ENCODE peak calls at places on chromosomes 11 and 22, in seven cellular contexts. One of them, this sample, is unnamed.

GRCh38 chr11:129974237-129974636 is 28.4 kb downstream of the PRDM10 start:
- DNase-seq in hepatocyte: no peak
- DNase-seq in stimulated activated CD4-positive, alpha-beta T cell treated with anti-CD3 and anti-CD28 coated beads, Interleukin-15, amount 100 ng/mL, for 1 hour: no peak
- DNase-seq in mucosa of gallbladder: no peak
- DNase-seq in AG04450: no peak
- DNase-seq in MV-4-11: no peak
- DNase-seq in activated naive CD4-positive, alpha-beta T cell treated with Interleukin-2 at 50 U/mL for 16 hours: no peak
- DNase-seq in this sample: no peak

GRCh38 chr11:103547009-103547408 is 437.8 kb downstream of the DYNC2H1 start:
- DNase-seq in activated naive CD4-positive, alpha-beta T cell treated with Interleukin-2 at 50 U/mL for 16 hours: no peak
- DNase-seq in stimulated activated CD4-positive, alpha-beta T cell treated with anti-CD3 and anti-CD28 coated beads, Interleukin-15, amount 100 ng/mL, for 1 hour: no peak
- DNase-seq in mucosa of gallbladder: no peak
- DNase-seq in hepatocyte: no peak
- DNase-seq in AG04450: no peak
- DNase-seq in MV-4-11: no peak
- DNase-seq in this sample: no peak

GRCh38 chr11:68690671-68691401 is 6.5 kb downstream of the GAL start:
- DNase-seq in MV-4-11: no peak
- DNase-seq in mucosa of gallbladder: no peak
- DNase-seq in activated naive CD4-positive, alpha-beta T cell treated with Interleukin-2 at 50 U/mL for 16 hours: peak; percentile 10
- DNase-seq in stimulated activated CD4-positive, alpha-beta T cell treated with anti-CD3 and anti-CD28 coated beads, Interleukin-15, amount 100 ng/mL, for 1 hour: no peak
- DNase-seq in AG04450: no peak
- DNase-seq in hepatocyte: no peak
- DNase-seq in this sample: no peak

GRCh38 chr11:44812971-44813370 is 86.2 kb downstream of the TSPAN18 start:
- DNase-seq in stimulated activated CD4-positive, alpha-beta T cell treated with anti-CD3 and anti-CD28 coated beads, Interleukin-15, amount 100 ng/mL, for 1 hour: no peak
- DNase-seq in activated naive CD4-positive, alpha-beta T cell treated with Interleukin-2 at 50 U/mL for 16 hours: no peak
- DNase-seq in MV-4-11: no peak
- DNase-seq in mucosa of gallbladder: no peak
- DNase-seq in hepatocyte: no peak
- DNase-seq in AG04450: no peak
- DNase-seq in this sample: no peak

GRCh38 chr22:31569126-31569525 is 72.8 kb downstream of the SFI1 start:
- DNase-seq in AG04450: no peak
- DNase-seq in activated naive CD4-positive, alpha-beta T cell treated with Interleukin-2 at 50 U/mL for 16 hours: no peak
- DNase-seq in mucosa of gallbladder: no peak
- DNase-seq in hepatocyte: no peak
- DNase-seq in MV-4-11: peak; percentile 32
- DNase-seq in stimulated activated CD4-positive, alpha-beta T cell treated with anti-CD3 and anti-CD28 coated beads, Interleukin-15, amount 100 ng/mL, for 1 hour: no peak
- DNase-seq in this sample: no peak

GRCh38 chr11:46363455-46363920 is 16.2 kb downstream of the DGKZ start:
- DNase-seq in hepatocyte: no peak
- DNase-seq in MV-4-11: peak; percentile 4
- DNase-seq in stimulated activated CD4-positive, alpha-beta T cell treated with anti-CD3 and anti-CD28 coated beads, Interleukin-15, amount 100 ng/mL, for 1 hour: no peak
- DNase-seq in mucosa of gallbladder: no peak
- DNase-seq in activated naive CD4-positive, alpha-beta T cell treated with Interleukin-2 at 50 U/mL for 16 hours: no peak
- DNase-seq in AG04450: no peak
- DNase-seq in this sample: peak; percentile 75

GRCh38 chr11:68806931-68807844 is 34.5 kb downstream of the CPT1A start:
- DNase-seq in MV-4-11: no peak
- DNase-seq in activated naive CD4-positive, alpha-beta T cell treated with Interleukin-2 at 50 U/mL for 16 hours: no peak
- DNase-seq in stimulated activated CD4-positive, alpha-beta T cell treated with anti-CD3 and anti-CD28 coated beads, Interleukin-15, amount 100 ng/mL, for 1 hour: no peak
- DNase-seq in mucosa of gallbladder: no peak
- DNase-seq in hepatocyte: no peak
- DNase-seq in AG04450: peak; percentile 29
- DNase-seq in this sample: no peak

GRCh38 chr11:120932305-120932905 is 91.5 kb upstream of the TBCEL start:
- DNase-seq in MV-4-11: no peak
- DNase-seq in mucosa of gallbladder: no peak
- DNase-seq in hepatocyte: no peak
- DNase-seq in AG04450: no peak
- DNase-seq in activated naive CD4-positive, alpha-beta T cell treated with Interleukin-2 at 50 U/mL for 16 hours: no peak
- DNase-seq in stimulated activated CD4-positive, alpha-beta T cell treated with anti-CD3 and anti-CD28 coated beads, Interleukin-15, amount 100 ng/mL, for 1 hour: no peak
- DNase-seq in this sample: no peak

GRCh38 chr11:12792590-12792989 is 118.4 kb downstream of the TEAD1 start:
- DNase-seq in hepatocyte: no peak
- DNase-seq in mucosa of gallbladder: no peak
- DNase-seq in MV-4-11: no peak
- DNase-seq in stimulated activated CD4-positive, alpha-beta T cell treated with anti-CD3 and anti-CD28 coated beads, Interleukin-15, amount 100 ng/mL, for 1 hour: no peak
- DNase-seq in AG04450: no peak
- DNase-seq in activated naive CD4-positive, alpha-beta T cell treated with Interleukin-2 at 50 U/mL for 16 hours: no peak
- DNase-seq in this sample: no peak

GRCh38 chr11:35590412-35590811 is 27.8 kb upstream of the FJX1 start:
- DNase-seq in mucosa of gallbladder: no peak
- DNase-seq in AG04450: no peak
- DNase-seq in stimulated activated CD4-positive, alpha-beta T cell treated with anti-CD3 and anti-CD28 coated beads, Interleukin-15, amount 100 ng/mL, for 1 hour: no peak
- DNase-seq in activated naive CD4-positive, alpha-beta T cell treated with Interleukin-2 at 50 U/mL for 16 hours: no peak
- DNase-seq in MV-4-11: no peak
- DNase-seq in hepatocyte: no peak
- DNase-seq in this sample: no peak

GRCh38 chr11:45147871-45148270 is 1.4 kb downstream of the PRDM11 start:
- DNase-seq in stimulated activated CD4-positive, alpha-beta T cell treated with anti-CD3 and anti-CD28 coated beads, Interleukin-15, amount 100 ng/mL, for 1 hour: no peak
- DNase-seq in activated naive CD4-positive, alpha-beta T cell treated with Interleukin-2 at 50 U/mL for 16 hours: no peak
- DNase-seq in mucosa of gallbladder: peak; percentile 8
- DNase-seq in AG04450: no peak
- DNase-seq in hepatocyte: no peak
- DNase-seq in MV-4-11: no peak
- DNase-seq in this sample: no peak

GRCh38 chr22:40193429-40194421 is 16.0 kb downstream of the TNRC6B start:
- DNase-seq in hepatocyte: peak; percentile 60
- DNase-seq in AG04450: no peak
- DNase-seq in stimulated activated CD4-positive, alpha-beta T cell treated with anti-CD3 and anti-CD28 coated beads, Interleukin-15, amount 100 ng/mL, for 1 hour: no peak
- DNase-seq in activated naive CD4-positive, alpha-beta T cell treated with Interleukin-2 at 50 U/mL for 16 hours: no peak
- DNase-seq in mucosa of gallbladder: no peak
- DNase-seq in MV-4-11: no peak
- DNase-seq in this sample: no peak

GRCh38 chr11:14894657-14895598 is 2.9 kb upstream of the CYP2R1 start:
- DNase-seq in activated naive CD4-positive, alpha-beta T cell treated with Interleukin-2 at 50 U/mL for 16 hours: no peak
- DNase-seq in stimulated activated CD4-positive, alpha-beta T cell treated with anti-CD3 and anti-CD28 coated beads, Interleukin-15, amount 100 ng/mL, for 1 hour: no peak
- DNase-seq in hepatocyte: peak; percentile 18
- DNase-seq in mucosa of gallbladder: peak; percentile 22
- DNase-seq in MV-4-11: peak; percentile 92
- DNase-seq in AG04450: no peak
- DNase-seq in this sample: peak; percentile 72

GRCh38 chr22:36384766-36385400 is 2.9 kb downstream of the MYH9 start:
- DNase-seq in AG04450: no peak
- DNase-seq in MV-4-11: peak; percentile 64
- DNase-seq in activated naive CD4-positive, alpha-beta T cell treated with Interleukin-2 at 50 U/mL for 16 hours: peak; percentile 42
- DNase-seq in stimulated activated CD4-positive, alpha-beta T cell treated with anti-CD3 and anti-CD28 coated beads, Interleukin-15, amount 100 ng/mL, for 1 hour: no peak
- DNase-seq in hepatocyte: no peak
- DNase-seq in mucosa of gallbladder: no peak
- DNase-seq in this sample: no peak

GRCh38 chr11:44518968-44519550 is 46.4 kb upstream of the CD82 start:
- DNase-seq in activated naive CD4-positive, alpha-beta T cell treated with Interleukin-2 at 50 U/mL for 16 hours: no peak
- DNase-seq in stimulated activated CD4-positive, alpha-beta T cell treated with anti-CD3 and anti-CD28 coated beads, Interleukin-15, amount 100 ng/mL, for 1 hour: no peak
- DNase-seq in mucosa of gallbladder: no peak
- DNase-seq in AG04450: no peak
- DNase-seq in hepatocyte: no peak
- DNase-seq in MV-4-11: peak; percentile 59
- DNase-seq in this sample: peak; percentile 20

GRCh38 chr11:9004310-9004945 is 627 bp upstream of the NRIP3 start:
- DNase-seq in AG04450: no peak
- DNase-seq in stimulated activated CD4-positive, alpha-beta T cell treated with anti-CD3 and anti-CD28 coated beads, Interleukin-15, amount 100 ng/mL, for 1 hour: no peak
- DNase-seq in activated naive CD4-positive, alpha-beta T cell treated with Interleukin-2 at 50 U/mL for 16 hours: peak; percentile 13
- DNase-seq in mucosa of gallbladder: no peak
- DNase-seq in MV-4-11: no peak
- DNase-seq in hepatocyte: peak; percentile 32
- DNase-seq in this sample: peak; percentile 80

GRCh38 chr11:87097582-87097981 is 59.8 kb downstream of the TMEM135 start:
- DNase-seq in MV-4-11: peak; percentile 83
- DNase-seq in mucosa of gallbladder: peak; percentile 57
- DNase-seq in AG04450: peak; percentile 3
- DNase-seq in stimulated activated CD4-positive, alpha-beta T cell treated with anti-CD3 and anti-CD28 coated beads, Interleukin-15, amount 100 ng/mL, for 1 hour: no peak
- DNase-seq in hepatocyte: peak; percentile 76
- DNase-seq in activated naive CD4-positive, alpha-beta T cell treated with Interleukin-2 at 50 U/mL for 16 hours: peak; percentile 32
- DNase-seq in this sample: no peak

GRCh38 chr22:22855617-22856308 is 31.9 kb upstream of the IGLL5 start:
- DNase-seq in mucosa of gallbladder: no peak
- DNase-seq in stimulated activated CD4-positive, alpha-beta T cell treated with anti-CD3 and anti-CD28 coated beads, Interleukin-15, amount 100 ng/mL, for 1 hour: no peak
- DNase-seq in MV-4-11: peak; percentile 42
- DNase-seq in hepatocyte: peak; percentile 52
- DNase-seq in activated naive CD4-positive, alpha-beta T cell treated with Interleukin-2 at 50 U/mL for 16 hours: peak; percentile 17
- DNase-seq in AG04450: no peak
- DNase-seq in this sample: no peak

GRCh38 chr11:59560290-59560701 is 49.0 kb downstream of the OR4D9 start:
- DNase-seq in stimulated activated CD4-positive, alpha-beta T cell treated with anti-CD3 and anti-CD28 coated beads, Interleukin-15, amount 100 ng/mL, for 1 hour: peak; percentile 54
- DNase-seq in mucosa of gallbladder: peak; percentile 81
- DNase-seq in AG04450: no peak
- DNase-seq in MV-4-11: peak; percentile 66
- DNase-seq in activated naive CD4-positive, alpha-beta T cell treated with Interleukin-2 at 50 U/mL for 16 hours: peak; percentile 72
- DNase-seq in hepatocyte: peak; percentile 84
- DNase-seq in this sample: no peak

GRCh38 chr11:114095899-114096298 is 36.4 kb downstream of the ZBTB16 start:
- DNase-seq in AG04450: no peak
- DNase-seq in stimulated activated CD4-positive, alpha-beta T cell treated with anti-CD3 and anti-CD28 coated beads, Interleukin-15, amount 100 ng/mL, for 1 hour: no peak
- DNase-seq in hepatocyte: no peak
- DNase-seq in MV-4-11: no peak
- DNase-seq in activated naive CD4-positive, alpha-beta T cell treated with Interleukin-2 at 50 U/mL for 16 hours: no peak
- DNase-seq in mucosa of gallbladder: no peak
- DNase-seq in this sample: no peak

GRCh38 chr22:46023558-46023981 is 46.6 kb upstream of the WNT7B start:
- DNase-seq in mucosa of gallbladder: no peak
- DNase-seq in activated naive CD4-positive, alpha-beta T cell treated with Interleukin-2 at 50 U/mL for 16 hours: no peak
- DNase-seq in MV-4-11: no peak
- DNase-seq in hepatocyte: no peak
- DNase-seq in AG04450: peak; percentile 43
- DNase-seq in stimulated activated CD4-positive, alpha-beta T cell treated with anti-CD3 and anti-CD28 coated beads, Interleukin-15, amount 100 ng/mL, for 1 hour: no peak
- DNase-seq in this sample: peak; percentile 85

GRCh38 chr11:27910186-27910941 is 197.6 kb downstream of the KIF18A start:
- DNase-seq in mucosa of gallbladder: no peak
- DNase-seq in hepatocyte: no peak
- DNase-seq in stimulated activated CD4-positive, alpha-beta T cell treated with anti-CD3 and anti-CD28 coated beads, Interleukin-15, amount 100 ng/mL, for 1 hour: no peak
- DNase-seq in AG04450: no peak
- DNase-seq in MV-4-11: no peak
- DNase-seq in activated naive CD4-positive, alpha-beta T cell treated with Interleukin-2 at 50 U/mL for 16 hours: no peak
- DNase-seq in this sample: no peak

GRCh38 chr11:83725161-83725560 is 439.0 kb upstream of the CCDC90B start:
- DNase-seq in mucosa of gallbladder: no peak
- DNase-seq in stimulated activated CD4-positive, alpha-beta T cell treated with anti-CD3 and anti-CD28 coated beads, Interleukin-15, amount 100 ng/mL, for 1 hour: no peak
- DNase-seq in AG04450: no peak
- DNase-seq in MV-4-11: no peak
- DNase-seq in hepatocyte: no peak
- DNase-seq in activated naive CD4-positive, alpha-beta T cell treated with Interleukin-2 at 50 U/mL for 16 hours: no peak
- DNase-seq in this sample: no peak

GRCh38 chr11:17415523-17416104 is 27.2 kb upstream of the KCNJ11 start:
- DNase-seq in stimulated activated CD4-positive, alpha-beta T cell treated with anti-CD3 and anti-CD28 coated beads, Interleukin-15, amount 100 ng/mL, for 1 hour: no peak
- DNase-seq in AG04450: no peak
- DNase-seq in hepatocyte: no peak
- DNase-seq in mucosa of gallbladder: no peak
- DNase-seq in MV-4-11: no peak
- DNase-seq in activated naive CD4-positive, alpha-beta T cell treated with Interleukin-2 at 50 U/mL for 16 hours: no peak
- DNase-seq in this sample: no peak

GRCh38 chr11:120709808-120710207 is 198.3 kb downstream of the GRIK4 start:
- DNase-seq in activated naive CD4-positive, alpha-beta T cell treated with Interleukin-2 at 50 U/mL for 16 hours: no peak
- DNase-seq in hepatocyte: no peak
- DNase-seq in AG04450: no peak
- DNase-seq in mucosa of gallbladder: no peak
- DNase-seq in stimulated activated CD4-positive, alpha-beta T cell treated with anti-CD3 and anti-CD28 coated beads, Interleukin-15, amount 100 ng/mL, for 1 hour: no peak
- DNase-seq in MV-4-11: no peak
- DNase-seq in this sample: no peak

GRCh38 chr11:2259897-2260451 is 10.4 kb downstream of the ASCL2 start:
- DNase-seq in stimulated activated CD4-positive, alpha-beta T cell treated with anti-CD3 and anti-CD28 coated beads, Interleukin-15, amount 100 ng/mL, for 1 hour: no peak
- DNase-seq in AG04450: no peak
- DNase-seq in hepatocyte: no peak
- DNase-seq in MV-4-11: no peak
- DNase-seq in mucosa of gallbladder: no peak
- DNase-seq in activated naive CD4-positive, alpha-beta T cell treated with Interleukin-2 at 50 U/mL for 16 hours: no peak
- DNase-seq in this sample: peak; percentile 69

GRCh38 chr11:35166369-35167360 is 27.7 kb downstream of the CD44 start:
- DNase-seq in hepatocyte: no peak
- DNase-seq in AG04450: no peak
- DNase-seq in MV-4-11: peak; percentile 19
- DNase-seq in activated naive CD4-positive, alpha-beta T cell treated with Interleukin-2 at 50 U/mL for 16 hours: peak; percentile 40
- DNase-seq in stimulated activated CD4-positive, alpha-beta T cell treated with anti-CD3 and anti-CD28 coated beads, Interleukin-15, amount 100 ng/mL, for 1 hour: no peak
- DNase-seq in mucosa of gallbladder: no peak
- DNase-seq in this sample: peak; percentile 85

GRCh38 chr11:120384476-120384875 is 48.3 kb downstream of the ARHGEF12 start:
- DNase-seq in hepatocyte: no peak
- DNase-seq in activated naive CD4-positive, alpha-beta T cell treated with Interleukin-2 at 50 U/mL for 16 hours: no peak
- DNase-seq in stimulated activated CD4-positive, alpha-beta T cell treated with anti-CD3 and anti-CD28 coated beads, Interleukin-15, amount 100 ng/mL, for 1 hour: no peak
- DNase-seq in MV-4-11: no peak
- DNase-seq in mucosa of gallbladder: no peak
- DNase-seq in AG04450: no peak
- DNase-seq in this sample: no peak

GRCh38 chr22:31951201-31952093 is 7.1 kb downstream of the YWHAH start:
- DNase-seq in MV-4-11: no peak
- DNase-seq in hepatocyte: no peak
- DNase-seq in mucosa of gallbladder: no peak
- DNase-seq in stimulated activated CD4-positive, alpha-beta T cell treated with anti-CD3 and anti-CD28 coated beads, Interleukin-15, amount 100 ng/mL, for 1 hour: no peak
- DNase-seq in AG04450: no peak
- DNase-seq in activated naive CD4-positive, alpha-beta T cell treated with Interleukin-2 at 50 U/mL for 16 hours: peak; percentile 52
- DNase-seq in this sample: no peak

GRCh38 chr11:1935156-1936071 is 11.7 kb upstream of the MRPL23 start:
- DNase-seq in MV-4-11: no peak
- DNase-seq in AG04450: no peak
- DNase-seq in hepatocyte: no peak
- DNase-seq in mucosa of gallbladder: no peak
- DNase-seq in stimulated activated CD4-positive, alpha-beta T cell treated with anti-CD3 and anti-CD28 coated beads, Interleukin-15, amount 100 ng/mL, for 1 hour: no peak
- DNase-seq in activated naive CD4-positive, alpha-beta T cell treated with Interleukin-2 at 50 U/mL for 16 hours: no peak
- DNase-seq in this sample: peak; percentile 62

GRCh38 chr11:108319541-108320145 is 96.8 kb downstream of the ATM start:
- DNase-seq in mucosa of gallbladder: no peak
- DNase-seq in MV-4-11: no peak
- DNase-seq in activated naive CD4-positive, alpha-beta T cell treated with Interleukin-2 at 50 U/mL for 16 hours: no peak
- DNase-seq in stimulated activated CD4-positive, alpha-beta T cell treated with anti-CD3 and anti-CD28 coated beads, Interleukin-15, amount 100 ng/mL, for 1 hour: no peak
- DNase-seq in AG04450: no peak
- DNase-seq in hepatocyte: no peak
- DNase-seq in this sample: no peak

GRCh38 chr11:62343822-62344609 is 6.8 kb downstream of the ASRGL1 start:
- DNase-seq in mucosa of gallbladder: no peak
- DNase-seq in activated naive CD4-positive, alpha-beta T cell treated with Interleukin-2 at 50 U/mL for 16 hours: no peak
- DNase-seq in MV-4-11: peak; percentile 84
- DNase-seq in AG04450: no peak
- DNase-seq in stimulated activated CD4-positive, alpha-beta T cell treated with anti-CD3 and anti-CD28 coated beads, Interleukin-15, amount 100 ng/mL, for 1 hour: no peak
- DNase-seq in hepatocyte: no peak
- DNase-seq in this sample: no peak

GRCh38 chr11:108112059-108112458 is 9.3 kb upstream of the ACAT1 start:
- DNase-seq in stimulated activated CD4-positive, alpha-beta T cell treated with anti-CD3 and anti-CD28 coated beads, Interleukin-15, amount 100 ng/mL, for 1 hour: no peak
- DNase-seq in hepatocyte: no peak
- DNase-seq in mucosa of gallbladder: no peak
- DNase-seq in AG04450: no peak
- DNase-seq in MV-4-11: no peak
- DNase-seq in activated naive CD4-positive, alpha-beta T cell treated with Interleukin-2 at 50 U/mL for 16 hours: no peak
- DNase-seq in this sample: no peak

GRCh38 chr11:95417832-95418231 is 186.8 kb upstream of the SESN3 start:
- DNase-seq in AG04450: no peak
- DNase-seq in hepatocyte: no peak
- DNase-seq in stimulated activated CD4-positive, alpha-beta T cell treated with anti-CD3 and anti-CD28 coated beads, Interleukin-15, amount 100 ng/mL, for 1 hour: no peak
- DNase-seq in activated naive CD4-positive, alpha-beta T cell treated with Interleukin-2 at 50 U/mL for 16 hours: no peak
- DNase-seq in mucosa of gallbladder: no peak
- DNase-seq in MV-4-11: no peak
- DNase-seq in this sample: no peak

GRCh38 chr11:85316967-85317366 is 310.2 kb downstream of the DLG2 start:
- DNase-seq in stimulated activated CD4-positive, alpha-beta T cell treated with anti-CD3 and anti-CD28 coated beads, Interleukin-15, amount 100 ng/mL, for 1 hour: no peak
- DNase-seq in hepatocyte: no peak
- DNase-seq in activated naive CD4-positive, alpha-beta T cell treated with Interleukin-2 at 50 U/mL for 16 hours: no peak
- DNase-seq in AG04450: no peak
- DNase-seq in MV-4-11: peak; percentile 94
- DNase-seq in mucosa of gallbladder: no peak
- DNase-seq in this sample: no peak

GRCh38 chr22:24542641-24543040 is 12.3 kb downstream of the GUCD1 start:
- DNase-seq in hepatocyte: no peak
- DNase-seq in activated naive CD4-positive, alpha-beta T cell treated with Interleukin-2 at 50 U/mL for 16 hours: no peak
- DNase-seq in MV-4-11: no peak
- DNase-seq in stimulated activated CD4-positive, alpha-beta T cell treated with anti-CD3 and anti-CD28 coated beads, Interleukin-15, amount 100 ng/mL, for 1 hour: no peak
- DNase-seq in mucosa of gallbladder: peak; percentile 82
- DNase-seq in AG04450: no peak
- DNase-seq in this sample: no peak

This sample was measured in aorta.